ENCODE peak calls at places on chromosomes 2 and 18, in four cellular contexts. P is right atrium auricular region, F is stomach, E is hepatocyte. V is an unnamed sample.

GRCh38 chr2:21024198-21024597 is 19.7 kb downstream of the APOB start:
- DNase-seq in P (no peak), F (no peak), E (no peak), V (no peak)

GRCh38 chr2:39703473-39703872 is 37.8 kb downstream of the TMEM178A start:
- DNase-seq in E (no peak), F (no peak), P (no peak), V (no peak)

GRCh38 chr2:132424526-132425121 is 8.0 kb downstream of the GPR39 start:
- DNase-seq in F (no peak), P (no peak), E (peak; percentile 62), V (no peak)

GRCh38 chr18:46917808-46918600 is 602 bp downstream of the KATNAL2 start:
- DNase-seq in P (no peak), E (peak; percentile 34), F (no peak), V (no peak)

GRCh38 chr18:22343613-22344012 is 74.1 kb downstream of the CTAGE1 start:
- DNase-seq in F (no peak), P (no peak), E (no peak), V (no peak)

GRCh38 chr18:29083545-29083944 is 906.6 kb upstream of the CDH2 start:
- DNase-seq in F (no peak), P (peak; percentile 59), E (no peak), V (no peak)

GRCh38 chr2:13919981-13920382 is 712.5 kb upstream of the LRATD1 start:
- DNase-seq in P (no peak), E (no peak), F (no peak), V (no peak)

GRCh38 chr2:36362291-36362690 is 6.7 kb downstream of the CRIM1 start:
- DNase-seq in E (no peak), F (no peak), P (no peak), V (no peak)

GRCh38 chr2:100752628-100753333 is 67.2 kb upstream of the NPAS2 start:
- DNase-seq in F (no peak), E (peak; percentile 31), P (no peak), V (no peak)

GRCh38 chr2:118257696-118258095 is 169.4 kb downstream of the INSIG2 start:
- DNase-seq in E (no peak), F (no peak), P (no peak), V (no peak)

GRCh38 chr2:235493775-235494715 is at the start of gene AGAP1:
- DNase-seq in P (peak; percentile 88), F (peak; percentile 93), E (peak; percentile 96), V (peak; percentile 84)

DNA sequence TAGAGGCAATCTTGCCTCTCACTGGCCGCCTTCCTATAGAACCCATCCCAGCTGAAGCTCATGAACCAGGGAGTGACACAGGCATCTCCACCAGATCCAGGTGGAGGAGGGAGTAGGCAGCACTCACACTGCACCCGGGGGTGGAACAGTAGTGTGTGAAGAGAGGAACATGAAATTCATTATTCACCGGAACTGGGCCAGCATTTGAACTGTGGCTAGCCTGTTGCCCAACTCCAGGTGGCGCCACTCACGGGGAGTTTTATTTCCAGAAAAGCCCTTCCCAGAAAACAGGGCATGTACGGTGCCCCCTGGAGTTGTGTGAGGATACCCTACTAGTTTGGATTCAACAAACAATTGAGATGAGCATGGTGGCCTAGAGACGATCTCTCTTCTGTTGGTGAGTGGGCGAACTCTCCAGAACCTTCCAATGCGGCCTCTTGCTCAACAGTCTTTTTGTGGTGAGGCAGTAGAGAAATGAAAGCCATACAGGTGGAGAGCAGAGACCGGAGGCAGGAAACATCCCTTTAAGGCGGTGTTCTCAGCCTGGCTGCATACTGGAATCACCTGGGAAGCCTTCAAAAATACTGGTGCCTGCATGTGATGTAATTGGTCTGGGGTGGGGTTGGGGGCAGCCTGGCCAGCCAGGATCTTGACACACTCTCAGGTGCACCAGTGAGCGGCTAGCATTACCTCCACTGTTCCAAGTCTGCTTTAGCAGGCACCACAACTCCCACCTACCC is 73.5 kb upstream of the NEDD4L start:
- DNase-seq in F (no peak), P (no peak), E (no peak), V (peak; percentile 44)
- TF ChIP-seq CTCF in F (no peak), P (no peak), E (peak; percentile 16), V (peak; percentile 59)

DNA sequence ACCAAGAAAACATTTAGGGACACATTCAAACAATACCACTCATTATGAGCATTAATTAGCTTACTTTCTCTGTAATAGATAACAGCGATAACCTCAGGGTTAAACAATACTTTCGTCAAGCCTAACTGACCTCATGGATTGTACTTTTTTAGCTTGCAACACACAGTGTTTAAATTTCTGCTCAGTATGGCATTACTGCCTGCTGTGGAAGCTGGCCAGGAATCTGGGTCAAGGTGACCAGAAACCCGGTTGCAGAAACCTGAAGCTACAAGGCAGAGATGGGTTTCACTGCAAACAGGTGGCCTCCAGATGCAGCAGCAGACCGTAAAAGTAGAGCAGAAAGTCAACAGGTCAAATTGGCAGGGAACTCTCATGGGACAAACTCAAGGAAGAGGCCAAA is 123.8 kb upstream of the FHL2 start:
- DNase-seq in E (no peak), P (no peak), F (no peak), V (no peak)
- H3K27me3 ChIP-seq in E (no peaks in the 10 kb centered on the region), P (no peaks in the 10 kb centered on the region), F (no peaks in the 10 kb centered on the region), V (no peaks in the 10 kb centered on the region)

GRCh38 chr2:55365303-55365702 is 54.4 kb downstream of the CCDC88A start:
- DNase-seq in F (no peak), E (no peak), P (no peak), V (no peak)
- H3K27ac ChIP-seq in F (peak overlapping the region; percentile 27), E (no peak overlapping the region), P (no peak overlapping the region), V (no peak overlapping the region)

GRCh38 chr2:109516445-109517117 is 97.2 kb downstream of the SEPTIN10 start:
- DNase-seq in P (no peak), E (peak; percentile 81), F (peak; percentile 55), V (peak; percentile 75)
- TF ChIP-seq CTCF in P (no peak), E (peak; percentile 72), F (peak; percentile 26), V (peak; percentile 96)

GRCh38 chr2:33265584-33266338 is 210.7 kb upstream of the RASGRP3 start:
- DNase-seq in P (no peak), E (no peak), F (no peak), V (no peak)

GRCh38 chr2:33267043-33267442 is 209.4 kb upstream of the RASGRP3 start:
- DNase-seq in P (no peak), E (no peak), F (no peak), V (no peak)

GRCh38 chr2:33264766-33265165 is 211.7 kb upstream of the RASGRP3 start:
- DNase-seq in E (no peak), F (no peak), P (no peak), V (no peak)

GRCh38 chr2:33267745-33268144 is 208.7 kb upstream of the RASGRP3 start:
- DNase-seq in F (no peak), E (no peak), P (no peak), V (no peak)

DNA sequence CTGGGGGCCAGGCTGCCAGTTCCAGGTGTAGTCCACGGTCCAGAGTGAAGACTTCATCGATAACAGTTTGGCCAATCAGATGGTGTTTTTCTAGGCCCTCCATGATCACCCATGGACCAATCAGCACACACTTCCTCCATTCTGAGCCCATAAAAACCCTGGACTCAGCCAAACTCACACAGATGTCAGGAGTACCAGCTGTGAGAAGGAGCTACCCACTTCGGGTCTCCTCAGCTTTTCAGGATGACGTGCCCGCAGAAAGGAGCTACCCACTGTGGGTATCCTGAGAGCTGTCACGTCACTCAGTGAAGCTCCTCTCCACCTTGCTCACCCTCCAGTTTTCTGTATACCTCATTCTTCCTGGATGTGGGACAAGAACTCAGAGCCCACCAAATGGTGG is 210.0 kb upstream of the RASGRP3 start:
- DNase-seq in F (no peak), E (no peak), P (no peak), V (no peak)
- H3K27me3 ChIP-seq in F (no peaks in the 10 kb centered on the region), E (no peaks in the 10 kb centered on the region), P (no peaks in the 10 kb centered on the region), V (no peaks in the 10 kb centered on the region)

GRCh38 chr2:33489835-33490431 is 13.5 kb downstream of the RASGRP3 start:
- DNase-seq in P (no peak), F (no peak), E (no peak), V (no peak)
- H3K27ac ChIP-seq in P (peak overlapping the region; percentile 55), F (no peak overlapping the region), E (no peak overlapping the region), V (no peak overlapping the region)

GRCh38 chr2:110854355-110855081 is 122.1 kb downstream of the ACOXL start:
- DNase-seq in E (no peak), F (no peak), P (no peak), V (no peak)
- TF ChIP-seq CTCF in E (no peak), F (no peak), P (no peak), V (peak; percentile 23)

DNA sequence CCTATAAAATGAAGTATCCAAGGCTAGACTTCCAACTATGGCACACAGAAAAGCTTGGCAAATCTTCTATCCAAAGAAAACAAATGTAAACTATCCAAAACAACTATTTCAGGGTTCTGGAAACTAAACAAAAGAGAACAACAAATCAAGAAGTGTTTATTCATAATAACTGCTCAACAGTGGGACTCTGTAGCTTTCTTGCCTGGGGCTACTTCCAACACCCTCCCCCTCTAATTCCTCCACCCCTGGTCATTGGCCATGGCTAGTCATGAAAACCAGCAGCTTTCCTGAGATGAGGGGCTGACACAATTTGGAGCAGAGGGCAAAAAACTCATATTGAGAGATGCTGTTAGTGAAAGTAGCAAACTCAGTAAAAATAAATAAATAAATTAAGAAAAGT is 106.9 kb downstream of the EXOC6B start:
- DNase-seq in P (no peak), E (peak; percentile 27), F (no peak), V (no peak)
- H3K27me3 ChIP-seq in P (no peaks in the 10 kb centered on the region), E (no peaks in the 10 kb centered on the region), F (no peaks in the 10 kb centered on the region), V (no peaks in the 10 kb centered on the region)

GRCh38 chr2:215659650-215660049 is 223.8 kb upstream of the FN1 start:
- DNase-seq in E (no peak), P (no peak), F (no peak), V (no peak)
- H3K27ac ChIP-seq in E (no peak overlapping the region), P (no peak overlapping the region), F (no peak overlapping the region), V (no peak overlapping the region)